ENCODE peak calls at places on chromosomes 7 and 10, in four cellular contexts. U is activated CD4-positive, alpha-beta T cell treated with anti-CD3 and anti-CD28 coated beads, Interleukin-2, amount 50 U/mL, for 4 hours; X is heart left ventricle; E is pulmonary artery endothelial cell. C is an unnamed sample.

GRCh38 chr7:47943676-47944474 is 4.4 kb downstream of the PKD1L1 start:
- DNase-seq in E (no peak), X (no peak), U (no peak), C (no peak)

GRCh38 chr7:18570890-18571478 is 75.4 kb downstream of the HDAC9 start:
- DNase-seq in U (no peak), E (peak), X (no peak), C (no peak)

GRCh38 chr10:107727762-107728317 is 563.3 kb upstream of the SORCS1 start:
- DNase-seq in U (no peak), E (no peak), X (no peak), C (no peak)

GRCh38 chr7:5421626-5422323 is 1.9 kb downstream of the TNRC18 start:
- DNase-seq in E (no peak), U (no peak), X (peak), C (no peak)

GRCh38 chr10:116699783-116700150 is 42.6 kb downstream of the HSPA12A start:
- DNase-seq in E (no peak), U (no peak), X (no peak), C (no peak)

GRCh38 chr7:116522247-116522646 is 2.6 kb upstream of the CAV1 start:
- DNase-seq in E (peak), X (no peak), U (no peak), C (no peak)

GRCh38 chr7:2757361-2757903 is 69.4 kb downstream of the AMZ1 start:
- DNase-seq in U (no peak), E (no peak), X (peak), C (no peak)

GRCh38 chr10:21314234-21314633 is 211.2 kb downstream of the SKIDA1 start:
- DNase-seq in E (no peak), U (no peak), X (no peak), C (no peak)

GRCh38 chr7:140899883-140900282 is 24.8 kb downstream of the BRAF start:
- DNase-seq in X (no peak), E (no peak), U (no peak), C (no peak)

GRCh38 chr7:7424151-7424873 is 111.4 kb downstream of the COL28A1 start:
- DNase-seq in E (peak), X (peak), U (peak), C (peak)

GRCh38 chr10:34295142-34295548 is 520.0 kb downstream of the PARD3 start:
- DNase-seq in U (no peak), E (no peak), X (no peak), C (no peak)

GRCh38 chr10:114629824-114630430 is 28.1 kb downstream of the ABLIM1 start:
- DNase-seq in E (no peak), X (no peak), U (no peak), C (no peak)

GRCh38 chr7:76071316-76072242 is 23.7 kb downstream of the MDH2 start:
- DNase-seq in E (no peak), X (no peak), U (no peak), C (no peak)

GRCh38 chr7:71752171-71752935 is 620.4 kb downstream of the GALNT17 start:
- DNase-seq in E (no peak), U (no peak), X (no peak), C (peak)

GRCh38 chr10:71218046-71218832 is 5.9 kb downstream of the UNC5B start:
- DNase-seq in X (peak), U (no peak), E (no peak), C (no peak)

GRCh38 chr10:14056545-14057332 is 274.0 kb downstream of the FRMD4A start:
- DNase-seq in E (no peak), U (no peak), X (no peak), C (no peak)

GRCh38 chr7:83524286-83525075 is 124.5 kb downstream of the SEMA3E start:
- DNase-seq in E (no peak), X (no peak), U (no peak), C (no peak)

GRCh38 chr7:27112960-27113949 is 10.8 kb upstream of the HOXA2 start:
- DNase-seq in U (no peak), E (peak), X (no peak), C (no peak)

GRCh38 chr10:69232736-69233135 is 12.6 kb downstream of the HKDC1 start:
- DNase-seq in U (peak), X (no peak), E (no peak), C (no peak)

GRCh38 chr10:98316661-98317060 is 48.7 kb upstream of the LOXL4 start:
- DNase-seq in U (no peak), E (peak), X (no peak), C (no peak)

GRCh38 chr10:72449842-72450495 is 95.2 kb upstream of the DNAJB12 start:
- DNase-seq in E (no peak), U (no peak), X (no peak), C (no peak)

GRCh38 chr10:71025535-71025934 is 137.2 kb upstream of the PCBD1 start:
- DNase-seq in U (no peak), X (no peak), E (no peak), C (no peak)

GRCh38 chr10:34580643-34581042 is 234.5 kb downstream of the PARD3 start:
- DNase-seq in X (no peak), U (no peak), E (peak), C (no peak)

GRCh38 chr7:107638594-107638993 is 22.0 kb upstream of the SLC26A4 start:
- DNase-seq in U (no peak), E (no peak), X (no peak), C (no peak)

GRCh38 chr7:154953006-154953684 is 49.8 kb downstream of the PAXIP1 start:
- DNase-seq in U (peak), E (no peak), X (no peak), C (peak)

GRCh38 chr7:111853231-111853990 is 291.1 kb upstream of the IMMP2L start:
- DNase-seq in X (no peak), U (no peak), E (no peak), C (no peak)

GRCh38 chr10:71605263-71605962 is 114.2 kb downstream of the C10orf105 start:
- DNase-seq in U (no peak), E (no peak), X (no peak), C (no peak)

GRCh38 chr10:86950349-86950748 is 7.1 kb downstream of the MMRN2 start:
- DNase-seq in U (no peak), X (no peak), E (no peak), C (no peak)

GRCh38 chr7:90587766-90588165 is 8.4 kb upstream of the CDK14 start:
- DNase-seq in X (no peak), U (no peak), E (no peak), C (no peak)

GRCh38 chr10:17758200-17758599 is 6.2 kb downstream of the TMEM236 start:
- DNase-seq in X (no peak), U (no peak), E (no peak), C (no peak)

GRCh38 chr7:149310113-149310836 is 48.3 kb downstream of the ZNF783 start:
- DNase-seq in X (no peak), U (no peak), E (peak), C (no peak)

GRCh38 chr7:65927489-65928448 is 54.2 kb downstream of the GUSB start:
- DNase-seq in E (no peak), U (no peak), X (no peak), C (no peak)

GRCh38 chr7:133386204-133386603 is 133.3 kb downstream of the EXOC4 start:
- DNase-seq in E (no peak), X (no peak), U (no peak), C (no peak)

GRCh38 chr7:5359344-5359743 is 64.3 kb downstream of the TNRC18 start:
- DNase-seq in E (no peak), U (no peak), X (no peak), C (no peak)

GRCh38 chr7:131159961-131160361 is 167.7 kb upstream of the MKLN1 start:
- DNase-seq in E (no peak), U (no peak), X (no peak), C (no peak)